ENCODE peak calls at places on chromosomes 11 and 22, in four cellular contexts. F is aorta, I is breast epithelium, A is adrenal gland. H is an unnamed sample.

GRCh38 chr11:104905271-104905670 is 7.0 kb upstream of the CASP12 start:
- DNase-seq in F (no peak), A (no peak), I (no peak), H (no peak)

GRCh38 chr11:124763156-124763947 is 1.3 kb upstream of the ESAM start:
- DNase-seq in I (peak), F (peak), A (peak), H (peak)

GRCh38 chr11:17734418-17734911 is at the start of gene KCNC1:
- DNase-seq in I (no peak), F (no peak), A (peak), H (no peak)

GRCh38 chr11:64357904-64358535 is 942 bp upstream of the RPS6KA4 start:
- DNase-seq in A (no peak), F (peak), I (no peak), H (no peak)

GRCh38 chr11:65968600-65969482 is 7.3 kb downstream of the SART1 start:
- DNase-seq in F (no peak), A (no peak), I (no peak), H (no peak)

GRCh38 chr22:46083383-46084350 is 66.7 kb upstream of the PPARA start:
- DNase-seq in A (peak), F (peak), I (no peak), H (no peak)

GRCh38 chr22:19422440-19423301 is 8.9 kb downstream of the HIRA start:
- DNase-seq in F (no peak), I (no peak), A (no peak), H (no peak)

GRCh38 chr11:95266751-95267374 is 35.9 kb upstream of the SESN3 start:
- DNase-seq in I (peak), A (no peak), F (no peak), H (no peak)

DNA sequence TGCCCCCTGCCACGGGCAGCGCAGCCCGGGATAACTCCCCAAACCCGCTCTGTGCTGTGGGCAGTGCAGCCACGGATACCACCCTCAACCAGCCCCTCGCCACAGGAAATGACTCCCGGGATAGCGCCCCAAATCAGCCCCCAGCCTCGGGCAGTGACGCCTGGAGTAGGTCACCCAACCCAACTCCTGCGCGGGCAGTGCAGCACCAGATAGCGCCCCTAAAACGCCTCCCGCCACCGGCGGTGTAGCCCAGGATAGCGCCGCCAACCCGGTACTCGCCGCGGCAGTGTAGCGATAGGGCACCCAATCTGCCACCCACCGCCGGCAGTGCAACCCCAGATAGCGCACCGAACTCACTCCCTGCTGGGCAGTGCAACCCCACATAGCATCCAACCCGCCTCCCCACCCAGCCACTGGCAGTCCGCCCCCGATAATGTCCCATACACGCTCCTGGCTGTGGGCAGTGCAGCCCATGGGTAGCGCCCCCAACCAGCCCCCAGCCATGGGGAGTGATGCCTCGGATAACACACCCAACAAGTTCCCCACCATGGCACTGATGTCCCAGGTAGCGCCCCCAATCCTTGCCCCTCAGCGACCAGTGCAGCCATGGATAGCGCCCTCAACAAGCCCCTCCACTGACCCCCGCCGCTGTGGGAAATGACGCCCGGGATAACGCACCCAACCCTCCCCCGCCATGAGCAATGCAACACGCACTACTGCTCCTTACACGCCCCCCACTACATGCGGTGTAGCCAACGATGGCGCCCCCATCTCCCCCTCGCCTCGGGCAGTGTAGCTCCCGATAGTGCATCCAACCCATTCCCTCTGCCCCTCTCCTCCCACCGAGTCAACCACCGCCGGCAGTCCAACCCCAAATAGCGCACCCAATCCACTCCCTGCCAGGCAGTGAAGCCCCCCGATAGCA is 1.4 kb downstream of the RFPL2 start:
- DNase-seq in F (no peak), A (no peak), I (no peak), H (no peak)
- H3K4me3 ChIP-seq in F (no peak), A (no peak), I (peak), H (peak)

GRCh38 chr22:44325718-44326548 is 13.2 kb upstream of the SHISAL1 start:
- DNase-seq in I (no peak), F (no peak), A (no peak), H (no peak)
- H3K4me3 ChIP-seq in I (peak), F (peak), A (peak), H (peak)

DNA sequence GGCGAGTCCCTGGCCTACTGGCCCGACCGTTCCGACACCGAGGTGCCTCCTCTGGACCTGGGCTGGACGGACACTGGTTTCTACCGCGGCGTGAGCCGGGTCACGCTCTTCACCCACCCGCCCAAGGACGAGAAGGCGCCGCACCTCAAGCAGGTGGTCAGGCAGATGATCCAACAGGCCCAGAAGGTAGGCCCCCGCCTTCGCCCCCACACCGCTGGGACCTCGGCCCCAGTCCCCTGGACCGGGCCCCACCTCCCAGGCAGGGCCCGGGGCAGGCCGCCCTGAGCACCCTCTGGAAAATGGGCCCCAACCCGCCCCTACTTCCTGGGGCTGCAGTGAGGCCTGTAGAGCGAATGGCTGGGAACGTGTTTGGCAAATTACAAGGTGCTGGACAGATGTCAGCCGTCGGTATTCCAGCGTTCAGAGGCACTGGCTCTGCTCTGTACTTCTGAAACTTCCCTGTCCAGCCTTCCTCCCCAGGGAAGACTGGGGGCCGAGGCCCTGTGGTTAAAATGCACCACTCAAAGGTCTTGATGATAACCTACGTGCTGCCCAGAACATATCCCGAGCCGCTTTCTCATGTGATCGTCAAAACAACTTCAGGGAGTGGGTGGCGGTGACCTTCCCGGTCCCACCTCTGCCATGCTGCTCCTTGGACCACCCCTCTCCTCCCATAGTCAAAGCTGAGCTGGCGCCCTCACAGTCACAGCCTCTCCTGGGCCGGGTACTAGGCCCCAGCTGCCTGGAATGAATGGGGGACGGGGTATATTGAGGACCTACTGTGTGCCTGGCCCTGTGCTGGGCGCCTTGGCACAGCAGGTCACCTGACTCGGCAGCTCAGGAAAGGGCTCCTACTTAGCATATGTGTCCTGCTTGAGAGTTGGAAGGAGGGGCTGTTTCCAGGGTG is 845 bp downstream of the FAM83F start:
- DNase-seq in I (no peak), A (no peak), F (no peak), H (no peak)
- H3K4me3 ChIP-seq in I (peak), A (no peak), F (no peak), H (peak)

GRCh38 chr11:120525285-120526085 is 13.9 kb downstream of the GRIK4 start:
- DNase-seq in F (no peak), I (no peak), A (no peak), H (no peak)
- H3K4me3 ChIP-seq in F (no peak), I (no peak), A (no peak), H (no peak)

GRCh38 chr11:32555885-32556284 is 27.7 kb upstream of the EIF3M start:
- DNase-seq in I (no peak), F (no peak), A (no peak), H (no peak)

GRCh38 chr11:32562839-32563599 is 20.6 kb upstream of the EIF3M start:
- DNase-seq in A (no peak), I (no peak), F (no peak), H (no peak)

GRCh38 chr11:32563600-32563959 is 20.1 kb upstream of the EIF3M start:
- DNase-seq in I (no peak), F (no peak), A (peak), H (no peak)

GRCh38 chr11:32566527-32566926 is 17.1 kb upstream of the EIF3M start:
- DNase-seq in I (no peak), F (no peak), A (no peak), H (no peak)

GRCh38 chr11:32561835-32562234 is 21.8 kb upstream of the EIF3M start:
- DNase-seq in F (no peak), A (no peak), I (no peak), H (no peak)
- H3K4me3 ChIP-seq in F (no peak), A (no peak), I (no peak), H (no peak)

DNA sequence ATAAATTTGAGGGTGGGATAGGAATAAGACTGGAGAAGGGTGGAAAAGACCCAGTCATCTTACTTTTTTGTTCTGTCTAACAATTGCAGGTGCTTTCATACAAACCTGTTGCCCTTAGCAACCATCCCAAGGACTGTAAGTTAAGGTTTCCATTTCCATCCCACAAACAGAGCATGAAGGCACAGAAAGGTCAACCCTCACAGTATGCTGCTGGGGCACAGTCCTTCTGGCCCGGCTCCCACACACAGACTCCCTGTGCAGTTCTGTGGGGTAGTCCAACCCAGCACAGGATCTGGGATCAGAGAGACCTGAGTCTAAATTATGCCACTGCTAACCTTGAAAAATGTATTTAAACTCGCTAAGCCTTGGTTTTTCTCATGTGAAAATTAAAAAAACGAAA is 38.4 kb upstream of the ETS1 start:
- DNase-seq in I (no peak), A (no peak), F (no peak), H (no peak)
- H3K4me3 ChIP-seq in I (no peak), A (no peak), F (no peak), H (no peak)

GRCh38 chr11:68271781-68272608 is at the start of gene C11orf24:
- DNase-seq in I (peak), A (peak), F (peak), H (peak)

GRCh38 chr11:68270334-68271022 is 1.3 kb downstream of the C11orf24 start:
- DNase-seq in I (no peak), A (no peak), F (no peak), H (no peak)

GRCh38 chr11:68271023-68271780 is 571 bp downstream of the C11orf24 start:
- DNase-seq in A (peak), F (peak), I (peak), H (peak)

GRCh38 chr11:68275721-68276488 is 4.1 kb upstream of the C11orf24 start:
- DNase-seq in I (no peak), A (no peak), F (no peak), H (no peak)

GRCh38 chr11:68273056-68273738 is 1.4 kb upstream of the C11orf24 start:
- DNase-seq in I (no peak), A (no peak), F (no peak), H (no peak)
- H3K4me3 ChIP-seq in I (no peak), A (no peak), F (no peak), H (no peak)

GRCh38 chr11:35139883-35140282 is 912 bp downstream of the CD44 start:
- DNase-seq in I (no peak), A (no peak), F (no peak), H (no peak)

GRCh38 chr11:35141538-35141937 is 2.6 kb downstream of the CD44 start:
- DNase-seq in A (peak), F (peak), I (peak), H (no peak)

GRCh38 chr11:35142481-35143207 is 3.7 kb downstream of the CD44 start:
- DNase-seq in I (no peak), F (no peak), A (no peak), H (no peak)

GRCh38 chr11:35138949-35139881 is at the start of gene CD44:
- DNase-seq in A (peak), I (peak), F (peak), H (peak)

DNA sequence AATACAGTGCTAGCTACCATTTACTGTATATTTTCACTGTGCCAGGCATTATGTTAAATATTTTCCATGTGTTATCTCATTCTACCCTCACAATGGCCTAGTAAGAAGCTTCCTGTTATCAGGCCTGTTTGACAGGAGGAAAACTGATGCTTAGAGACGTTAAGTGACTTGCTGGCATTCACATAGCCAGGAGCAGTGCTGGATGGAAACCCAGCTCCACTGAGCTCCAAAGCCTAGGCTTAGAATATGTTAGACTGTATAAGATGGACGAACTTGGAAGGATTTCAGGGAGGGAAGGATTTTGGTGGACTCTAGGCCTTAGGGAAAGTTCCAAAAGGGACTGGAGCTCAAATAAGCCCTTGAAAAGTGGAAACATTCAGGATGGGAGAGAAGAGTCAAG is 2.1 kb downstream of the CD44 start:
- DNase-seq in F (no peak), I (no peak), A (no peak), H (no peak)
- H3K4me3 ChIP-seq in F (peak), I (peak), A (no peak), H (peak)

DNA sequence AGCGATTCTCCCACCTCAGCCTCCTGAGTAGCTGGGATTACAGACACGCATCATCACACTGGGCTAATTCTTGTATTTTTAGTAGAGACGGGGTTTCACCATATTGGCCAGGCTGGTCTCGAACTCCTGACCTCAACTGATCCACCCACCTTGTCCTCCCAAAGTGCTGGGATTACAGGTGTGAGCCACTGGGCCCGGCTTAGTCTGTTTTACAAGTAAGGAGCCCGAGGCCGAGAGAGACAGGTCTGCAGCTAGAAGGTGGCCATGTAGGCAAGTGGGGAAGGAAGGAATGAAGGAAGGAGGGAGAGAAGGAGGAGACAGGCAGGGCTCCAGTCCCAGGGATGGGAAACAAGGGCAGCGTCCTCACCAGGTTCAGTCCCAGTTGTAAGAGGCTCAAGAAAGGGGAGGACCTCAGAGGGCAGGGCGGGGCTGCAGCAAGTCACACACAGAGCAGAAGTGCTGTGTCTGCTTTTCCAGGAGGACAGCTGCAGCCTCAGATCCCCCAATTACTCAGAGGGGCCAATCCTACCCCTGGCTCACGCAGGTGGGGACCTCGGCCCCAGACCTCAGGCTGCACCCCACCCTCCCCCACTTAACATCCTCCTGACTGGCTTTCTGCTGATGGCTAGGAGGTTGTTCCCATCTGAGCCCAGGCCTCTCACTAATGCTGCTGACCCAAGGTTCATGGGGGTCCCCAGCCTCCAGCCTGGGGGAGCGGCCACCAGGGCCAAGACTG is 53.8 kb upstream of the PRR5 start:
- DNase-seq in I (no peak), A (peak), F (peak), H (no peak)
- H3K4me3 ChIP-seq in I (peak), A (no peak), F (no peak), H (no peak)

GRCh38 chr11:69703711-69704507 is at the start of gene FGF19:
- DNase-seq in F (no peak), I (no peak), A (no peak), H (no peak)
- H3K4me3 ChIP-seq in F (no peak), I (peak), A (no peak), H (no peak)

H was measured in effector memory CD4-positive, alpha-beta T cell.